ENCODE peak calls at places on chromosomes 5 and 9, in seven cellular contexts. One of them, this sample, is unnamed.

GRCh38 chr5:368162-369084 is 46.9 kb downstream of the AHRR start:
- DNase-seq in K562: no peak
- DNase-seq in H1: peak
- DNase-seq in A549: no peak
- DNase-seq in HCT116: no peak
- DNase-seq in HepG2: no peak
- DNase-seq in IMR-90: peak
- DNase-seq in this sample: peak

GRCh38 chr5:74534397-74535129 is 106.0 kb downstream of the ENC1 start:
- DNase-seq in HepG2: no peak
- DNase-seq in K562: no peak
- DNase-seq in IMR-90: no peak
- DNase-seq in HCT116: no peak
- DNase-seq in H1: no peak
- DNase-seq in A549: no peak
- DNase-seq in this sample: no peak

GRCh38 chr5:134249469-134250379 is 23.9 kb upstream of the PPP2CA start:
- DNase-seq in HepG2: no peak
- DNase-seq in H1: no peak
- DNase-seq in A549: no peak
- DNase-seq in IMR-90: peak
- DNase-seq in K562: peak
- DNase-seq in HCT116: no peak
- DNase-seq in this sample: no peak

GRCh38 chr5:109035470-109035869 is 287.8 kb downstream of the FER start:
- DNase-seq in A549: no peak
- DNase-seq in H1: no peak
- DNase-seq in HepG2: no peak
- DNase-seq in IMR-90: peak
- DNase-seq in HCT116: no peak
- DNase-seq in K562: no peak
- DNase-seq in this sample: no peak

GRCh38 chr5:176184608-176185132 is 53.6 kb upstream of the SIMC1 start:
- DNase-seq in A549: no peak
- DNase-seq in K562: no peak
- DNase-seq in IMR-90: no peak
- DNase-seq in H1: no peak
- DNase-seq in HCT116: no peak
- DNase-seq in HepG2: no peak
- DNase-seq in this sample: no peak

GRCh38 chr5:61604076-61604475 is 272.0 kb downstream of the ZSWIM6 start:
- DNase-seq in A549: no peak
- DNase-seq in K562: no peak
- DNase-seq in H1: no peak
- DNase-seq in IMR-90: no peak
- DNase-seq in HCT116: no peak
- DNase-seq in HepG2: no peak
- DNase-seq in this sample: no peak

GRCh38 chr5:167072225-167072624 is 1219.2 kb upstream of the WWC1 start:
- DNase-seq in HepG2: no peak
- DNase-seq in IMR-90: no peak
- DNase-seq in K562: no peak
- DNase-seq in HCT116: no peak
- DNase-seq in H1: no peak
- DNase-seq in A549: no peak
- DNase-seq in this sample: no peak

GRCh38 chr5:150119421-150120061 is 33.2 kb upstream of the CSF1R start:
- DNase-seq in HCT116: no peak
- DNase-seq in IMR-90: no peak
- DNase-seq in A549: no peak
- DNase-seq in K562: no peak
- DNase-seq in HepG2: no peak
- DNase-seq in H1: no peak
- DNase-seq in this sample: no peak

GRCh38 chr5:168123853-168124528 is 167.5 kb upstream of the WWC1 start:
- DNase-seq in HepG2: no peak
- DNase-seq in IMR-90: no peak
- DNase-seq in HCT116: no peak
- DNase-seq in H1: no peak
- DNase-seq in A549: no peak
- DNase-seq in K562: no peak
- DNase-seq in this sample: peak

GRCh38 chr9:137492464-137493162 is 33.5 kb upstream of the NSMF start:
- DNase-seq in IMR-90: no peak
- DNase-seq in A549: peak
- DNase-seq in K562: peak
- DNase-seq in H1: no peak
- DNase-seq in HepG2: no peak
- DNase-seq in HCT116: peak
- DNase-seq in this sample: no peak

GRCh38 chr5:97087138-97087537 is 55.3 kb downstream of the LIX1 start:
- DNase-seq in HepG2: no peak
- DNase-seq in H1: no peak
- DNase-seq in K562: no peak
- DNase-seq in HCT116: no peak
- DNase-seq in A549: no peak
- DNase-seq in IMR-90: no peak
- DNase-seq in this sample: no peak

GRCh38 chr9:86557063-86557766 is 203.0 kb upstream of the TUT7 start:
- DNase-seq in IMR-90: peak
- DNase-seq in HCT116: no peak
- DNase-seq in A549: no peak
- DNase-seq in H1: no peak
- DNase-seq in HepG2: no peak
- DNase-seq in K562: no peak
- DNase-seq in this sample: no peak

GRCh38 chr9:107190031-107190935 is 92.8 kb upstream of the RAD23B start:
- DNase-seq in HCT116: no peak
- DNase-seq in K562: no peak
- DNase-seq in A549: no peak
- DNase-seq in H1: no peak
- DNase-seq in IMR-90: peak
- DNase-seq in HepG2: peak
- DNase-seq in this sample: no peak

GRCh38 chr5:173412566-173412965 is 84.4 kb upstream of the STC2 start:
- DNase-seq in HepG2: no peak
- DNase-seq in H1: no peak
- DNase-seq in A549: no peak
- DNase-seq in K562: no peak
- DNase-seq in IMR-90: peak
- DNase-seq in HCT116: no peak
- DNase-seq in this sample: no peak

GRCh38 chr5:96834016-96834415 is 26.3 kb upstream of the ERAP1 start:
- DNase-seq in K562: no peak
- DNase-seq in IMR-90: no peak
- DNase-seq in HCT116: no peak
- DNase-seq in A549: no peak
- DNase-seq in HepG2: no peak
- DNase-seq in H1: no peak
- DNase-seq in this sample: no peak

GRCh38 chr5:6545036-6545693 is 87.7 kb downstream of the NSUN2 start:
- DNase-seq in A549: no peak
- DNase-seq in HCT116: no peak
- DNase-seq in IMR-90: no peak
- DNase-seq in HepG2: no peak
- DNase-seq in K562: no peak
- DNase-seq in H1: no peak
- DNase-seq in this sample: no peak

GRCh38 chr5:143449772-143450171 is 46.3 kb upstream of the NR3C1 start:
- DNase-seq in IMR-90: peak
- DNase-seq in H1: no peak
- DNase-seq in K562: no peak
- DNase-seq in HCT116: no peak
- DNase-seq in HepG2: no peak
- DNase-seq in A549: no peak
- DNase-seq in this sample: no peak
- TF ChIP-seq CEBPB in IMR-90: no peak
- TF ChIP-seq CEBPB in H1: no peak
- TF ChIP-seq CEBPB in K562: no peak
- TF ChIP-seq CEBPB in HCT116: no peak
- TF ChIP-seq CEBPB in HepG2: no peak
- TF ChIP-seq CEBPB in A549: no peak
- TF ChIP-seq CEBPB in this sample: no peak

DNA sequence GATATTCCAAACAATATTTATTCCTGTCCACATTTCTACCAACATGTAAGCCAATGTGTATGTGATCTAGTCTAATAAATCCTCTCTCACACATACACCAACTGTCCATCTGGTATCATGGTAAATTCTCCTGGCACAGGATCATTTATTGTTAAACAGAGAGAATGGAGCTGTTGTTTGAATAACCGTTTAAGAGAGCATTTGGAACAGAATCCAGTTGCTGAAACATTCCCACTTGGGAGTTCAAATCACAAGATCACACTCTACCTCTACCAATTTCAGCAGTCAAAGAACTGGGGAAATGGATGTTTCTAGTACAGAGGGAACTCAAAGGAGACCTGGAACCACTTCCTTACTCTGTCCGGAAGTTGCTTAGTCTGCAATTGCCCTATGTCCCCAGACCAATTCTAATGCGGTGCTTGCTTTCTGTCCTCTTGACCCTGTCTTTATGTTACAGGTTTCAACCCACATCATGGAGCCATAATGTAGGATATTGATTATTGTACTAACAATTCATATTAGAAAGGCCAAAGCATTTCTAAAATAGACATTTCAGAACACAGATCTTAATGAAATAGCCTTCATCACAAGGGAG is 488.4 kb downstream of the SEMA5A start:
- DNase-seq in HCT116: no peak
- DNase-seq in H1: no peak
- DNase-seq in IMR-90: no peak
- DNase-seq in K562: no peak
- DNase-seq in A549: no peak
- DNase-seq in HepG2: no peak
- DNase-seq in this sample: no peak
- TF ChIP-seq CEBPB in HCT116: no peak
- TF ChIP-seq CEBPB in H1: no peak
- TF ChIP-seq CEBPB in IMR-90: no peak
- TF ChIP-seq CEBPB in K562: no peak
- TF ChIP-seq CEBPB in A549: no peak
- TF ChIP-seq CEBPB in HepG2: no peak
- TF ChIP-seq CEBPB in this sample: no peak

GRCh38 chr5:72682561-72682960 is 133.9 kb upstream of the TNPO1 start:
- DNase-seq in HCT116: no peak
- DNase-seq in A549: no peak
- DNase-seq in K562: no peak
- DNase-seq in HepG2: no peak
- DNase-seq in H1: no peak
- DNase-seq in IMR-90: no peak
- DNase-seq in this sample: no peak

GRCh38 chr5:72677447-72677846 is 139.0 kb upstream of the TNPO1 start:
- DNase-seq in HCT116: no peak
- DNase-seq in HepG2: no peak
- DNase-seq in IMR-90: no peak
- DNase-seq in A549: no peak
- DNase-seq in H1: no peak
- DNase-seq in K562: no peak
- DNase-seq in this sample: no peak

GRCh38 chr5:72681781-72682180 is 134.7 kb upstream of the TNPO1 start:
- DNase-seq in K562: no peak
- DNase-seq in HCT116: no peak
- DNase-seq in IMR-90: no peak
- DNase-seq in A549: no peak
- DNase-seq in HepG2: no peak
- DNase-seq in H1: no peak
- DNase-seq in this sample: no peak
- TF ChIP-seq CEBPB in K562: no peak
- TF ChIP-seq CEBPB in HCT116: no peak
- TF ChIP-seq CEBPB in IMR-90: no peak
- TF ChIP-seq CEBPB in A549: no peak
- TF ChIP-seq CEBPB in HepG2: no peak
- TF ChIP-seq CEBPB in H1: no peak
- TF ChIP-seq CEBPB in this sample: no peak

GRCh38 chr5:87541033-87541432 is 128.3 kb upstream of the CCNH start:
- DNase-seq in HCT116: peak
- DNase-seq in H1: no peak
- DNase-seq in IMR-90: peak
- DNase-seq in K562: no peak
- DNase-seq in A549: no peak
- DNase-seq in HepG2: no peak
- DNase-seq in this sample: no peak
- TF ChIP-seq CEBPB in HCT116: no peak
- TF ChIP-seq CEBPB in H1: no peak
- TF ChIP-seq CEBPB in IMR-90: no peak
- TF ChIP-seq CEBPB in K562: no peak
- TF ChIP-seq CEBPB in A549: no peak
- TF ChIP-seq CEBPB in HepG2: no peak
- TF ChIP-seq CEBPB in this sample: no peak